ENCODE peak calls at places on chromosomes 16 and 17, in five cellular contexts. X is ascending aorta; M is choroid plexus epithelial cell; D is GM12865; Y is CD4-positive, alpha-beta memory T cell. C is an unnamed sample.

GRCh38 chr17:8125196-8125946 is 1.5 kb upstream of the HES7 start:
- DNase-seq in Y (peak), D (peak), M (peak), X (no peak), C (peak)

GRCh38 chr16:24170407-24170806 is 85.7 kb upstream of the CACNG3 start:
- DNase-seq in X (no peak), D (no peak), M (no peak), Y (no peak), C (no peak)

GRCh38 chr16:87541882-87542234 is 49.0 kb upstream of the ZCCHC14 start:
- DNase-seq in M (peak), D (no peak), X (no peak), Y (no peak), C (peak)

GRCh38 chr17:64377769-64378282 is 12.8 kb downstream of the PECAM1 start:
- DNase-seq in M (peak), Y (no peak), D (no peak), X (no peak), C (peak)

GRCh38 chr16:72963921-72964320 is 84.0 kb downstream of the ZFHX3 start:
- DNase-seq in X (no peak), M (peak), Y (no peak), D (no peak), C (no peak)

GRCh38 chr17:81195941-81196495 is 26.7 kb downstream of the CEP131 start:
- DNase-seq in Y (no peak), M (no peak), X (no peak), D (no peak), C (no peak)

GRCh38 chr17:51707216-51707615 is 446.9 kb downstream of the UTP18 start:
- DNase-seq in M (no peak), Y (no peak), D (no peak), X (no peak), C (no peak)

GRCh38 chr17:13940858-13941665 is 128.2 kb upstream of the COX10 start:
- DNase-seq in M (no peak), Y (no peak), D (no peak), X (no peak), C (no peak)

GRCh38 chr16:27476240-27476639 is 73.5 kb downstream of the GTF3C1 start:
- DNase-seq in D (no peak), M (no peak), Y (no peak), X (no peak), C (no peak)

GRCh38 chr17:21297026-21297520 is 12.6 kb downstream of the MAP2K3 start:
- DNase-seq in Y (no peak), D (no peak), X (no peak), M (no peak), C (no peak)

GRCh38 chr17:17963066-17963465 is 9.1 kb downstream of the TOM1L2 start:
- DNase-seq in M (no peak), X (no peak), D (no peak), Y (no peak), C (no peak)

GRCh38 chr17:8152981-8153549 is 861 bp upstream of the PER1 start:
- DNase-seq in M (no peak), D (no peak), X (no peak), Y (no peak), C (no peak)

GRCh38 chr16:90019201-90019542 is at the start of gene DBNDD1:
- DNase-seq in Y (peak), D (no peak), M (no peak), X (no peak), C (no peak)

GRCh38 chr17:20925091-20925490 is 117.7 kb downstream of the USP22 start:
- DNase-seq in X (no peak), D (no peak), Y (no peak), M (peak), C (peak)

GRCh38 chr16:15739940-15740339 is 89.9 kb downstream of the NDE1 start:
- DNase-seq in X (no peak), Y (no peak), D (no peak), M (no peak), C (no peak)

GRCh38 chr16:28157768-28158535 is 53.8 kb downstream of the XPO6 start:
- DNase-seq in D (no peak), Y (no peak), X (no peak), M (peak), C (peak)

GRCh38 chr17:57294075-57294474 is 37.8 kb downstream of the MSI2 start:
- DNase-seq in X (no peak), Y (no peak), M (no peak), D (no peak), C (no peak)

GRCh38 chr17:65925606-65926307 is 266.2 kb downstream of the CEP112 start:
- DNase-seq in D (no peak), M (no peak), Y (no peak), X (no peak), C (no peak)

GRCh38 chr17:39462644-39463375 is 1.5 kb downstream of the CDK12 start:
- DNase-seq in Y (no peak), D (peak), X (no peak), M (peak), C (peak)

GRCh38 chr17:82892869-82893565 is 53.2 kb upstream of the ZNF750 start:
- DNase-seq in Y (peak), M (peak), D (no peak), X (no peak), C (no peak)

GRCh38 chr17:71496552-71496951 is 624.3 kb upstream of the SOX9 start:
- DNase-seq in Y (no peak), X (no peak), M (peak), D (no peak), C (peak)

GRCh38 chr16:8677481-8677880 is 3.1 kb downstream of the ABAT start:
- DNase-seq in M (no peak), Y (no peak), D (no peak), X (no peak), C (no peak)

GRCh38 chr17:82956726-82957468 is 117.1 kb upstream of the ZNF750 start:
- DNase-seq in X (no peak), Y (no peak), M (no peak), D (no peak), C (no peak)

GRCh38 chr16:57544129-57544653 is 1.7 kb downstream of the ADGRG5 start:
- DNase-seq in D (peak), X (no peak), Y (no peak), M (peak), C (no peak)

GRCh38 chr17:38672788-38673713 is 1.7 kb downstream of the EPOP start:
- DNase-seq in X (no peak), D (no peak), M (no peak), Y (no peak), C (no peak)

GRCh38 chr16:4344659-4345438 is 6.3 kb downstream of the PAM16 start:
- DNase-seq in Y (no peak), M (no peak), X (no peak), D (no peak), C (no peak)

GRCh38 chr17:38421871-38422819 is 6.1 kb upstream of the ARHGAP23 start:
- DNase-seq in M (no peak), X (no peak), Y (no peak), D (no peak), C (no peak)

DNA sequence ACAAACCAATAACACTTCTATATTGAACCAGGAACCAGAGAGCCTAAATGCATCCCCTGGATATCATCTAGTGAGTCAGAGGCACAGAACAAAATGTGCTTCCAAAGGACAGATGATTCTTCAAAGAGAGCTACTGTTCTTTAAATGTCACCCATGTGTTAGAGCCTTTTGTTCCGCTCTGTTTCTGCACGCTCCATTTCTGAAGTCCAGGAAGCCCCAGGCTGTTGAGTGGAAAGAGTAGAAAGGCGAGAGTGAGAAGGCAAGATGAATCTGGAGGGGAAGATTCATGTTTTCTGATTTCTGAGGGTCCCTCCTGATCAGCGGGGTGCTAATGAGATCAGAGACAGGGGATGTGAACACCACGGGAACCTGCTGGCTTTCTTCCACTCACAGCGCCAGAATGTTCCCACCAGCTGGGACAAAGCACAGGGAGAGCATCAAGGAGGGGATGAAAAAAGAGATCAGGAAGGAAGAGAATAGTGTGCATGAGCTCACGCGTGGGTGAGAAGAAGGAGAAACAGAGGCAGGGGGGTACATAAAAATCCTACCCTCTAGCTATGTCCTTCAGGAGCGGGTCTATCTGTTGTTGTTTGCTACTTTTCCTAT is 559.9 kb upstream of the HSBP1 start:
- DNase-seq in X (no peak), M (no peak), D (no peak), Y (no peak), C (no peak)
- H3K4me3 ChIP-seq in X (no peak), M (no peak), D (no peak), Y (no peak), C (no peak)

DNA sequence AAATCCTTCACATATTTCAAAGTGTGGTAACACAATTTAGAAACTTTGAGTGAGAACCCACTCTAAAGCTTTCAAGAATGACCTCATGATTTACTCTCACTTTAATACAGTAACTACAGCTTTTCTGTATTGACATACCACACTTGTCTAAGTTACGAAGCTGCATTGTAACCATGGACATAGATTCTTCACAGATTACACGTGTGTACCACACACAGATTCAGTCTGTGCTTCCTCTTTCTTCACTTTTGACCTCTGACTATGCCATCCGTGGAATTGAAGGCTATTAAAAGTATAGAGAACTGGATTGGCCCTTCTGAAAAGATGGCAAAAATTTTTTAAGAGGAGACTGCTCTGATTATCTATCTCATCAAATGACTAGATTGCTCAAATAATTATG is 172.7 kb downstream of the TANC2 start:
- DNase-seq in Y (no peak), X (no peak), M (peak), D (no peak), C (no peak)
- H3K4me3 ChIP-seq in Y (no peak), X (no peak), M (no peak), D (no peak), C (no peak)

GRCh38 chr17:6557040-6557438 is 684 bp upstream of the PITPNM3 start:
- DNase-seq in M (no peak), D (no peak), X (no peak), Y (no peak), C (no peak)
- H3K4me3 ChIP-seq in M (peak), D (no peak), X (peak), Y (no peak), C (no peak)

DNA sequence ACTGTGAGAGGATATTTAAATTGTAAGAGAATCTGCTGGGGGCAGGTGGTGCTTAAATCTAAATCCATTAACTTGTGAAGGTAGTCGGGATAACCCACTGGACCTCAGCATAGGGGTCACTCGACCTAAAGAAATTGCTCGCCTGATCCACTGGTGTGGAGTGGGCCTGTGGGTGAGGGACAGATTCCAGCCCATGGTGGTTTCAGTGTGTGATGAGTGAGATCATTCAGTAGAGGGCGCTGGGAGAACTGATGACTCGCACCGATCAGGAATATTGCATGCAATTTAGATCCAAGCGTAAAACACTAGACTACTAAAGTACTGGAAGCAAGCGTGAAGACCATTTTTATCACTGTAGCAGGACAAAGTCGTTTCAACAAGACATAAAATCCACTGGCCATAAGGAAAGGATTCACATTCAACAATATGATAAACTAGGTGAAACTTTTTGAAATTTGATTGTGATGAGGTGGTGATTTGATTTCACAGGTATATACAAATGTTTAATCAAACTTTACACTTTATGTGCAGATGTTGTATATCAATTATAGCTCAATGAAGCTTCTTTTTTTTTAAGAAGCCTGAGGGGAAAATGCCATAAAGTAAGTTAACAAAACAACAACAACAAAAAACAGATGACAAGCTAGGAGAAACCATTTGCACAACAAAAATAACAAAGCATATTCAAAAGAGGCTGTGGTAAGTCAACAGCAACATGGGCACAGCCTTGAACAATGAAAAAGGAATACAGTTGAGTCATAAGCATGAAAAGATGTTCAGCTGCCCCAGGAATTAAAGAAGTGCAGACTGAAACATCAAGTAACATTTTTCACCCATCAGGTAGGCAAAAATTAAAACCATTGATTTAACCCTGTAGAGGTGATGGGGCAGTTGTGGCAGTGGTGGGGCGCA is 7.5 kb upstream of the TMEM170A start:
- DNase-seq in D (peak), Y (peak), X (no peak), M (peak), C (peak)
- H3K4me3 ChIP-seq in D (no peak), Y (no peak), X (no peak), M (no peak), C (no peak)